ENCODE peak calls at places on chromosomes 11 and 22, in seven cellular contexts. L, R, O, H, B, I and U are unnamed samples.

GRCh38 chr11:94681852-94682251 is 86.3 kb upstream of the AMOTL1 start:
- DNase-seq in B (no peak), L (no peak), I (no peak), R (no peak), H (no peak), O (no peak), U (no peak)

GRCh38 chr11:6427516-6427915 is 8.6 kb upstream of the APBB1 start:
- DNase-seq in O (no peak), R (no peak), H (no peak), L (no peak), B (no peak), I (no peak), U (no peak)

GRCh38 chr11:29448246-29448877 is 568.5 kb downstream of the KCNA4 start:
- DNase-seq in B (no peak), I (peak; percentile 8), R (no peak), H (no peak), L (no peak), O (peak; percentile 22), U (no peak)

GRCh38 chr11:70301191-70301590 is 30.7 kb downstream of the PPFIA1 start:
- DNase-seq in H (no peak), O (no peak), L (no peak), R (no peak), I (no peak), B (no peak), U (no peak)

GRCh38 chr11:62399868-62400245 is 19.0 kb upstream of the SCGB1A1 start:
- DNase-seq in R (no peak), O (no peak), L (no peak), B (no peak), I (no peak), H (no peak), U (no peak)

GRCh38 chr11:2463766-2464277 is 19.0 kb downstream of the KCNQ1 start:
- DNase-seq in B (no peak), O (no peak), H (peak; percentile 77), R (no peak), L (peak; percentile 70), I (no peak), U (no peak)

GRCh38 chr22:20927940-20928572 is 10.8 kb downstream of the CRKL start:
- DNase-seq in O (no peak), H (no peak), R (no peak), L (no peak), I (no peak), B (no peak), U (no peak)

GRCh38 chr11:2166091-2166851 is 5.3 kb upstream of the INS start:
- DNase-seq in I (peak; percentile 75), H (no peak), B (no peak), L (peak; percentile 46), R (no peak), O (peak; percentile 42), U (no peak)

GRCh38 chr11:118005224-118006152 is 19.3 kb downstream of the IL10RA start:
- DNase-seq in H (peak; percentile 52), R (peak; percentile 4), L (no peak), B (no peak), I (peak; percentile 78), O (no peak), U (no peak)

GRCh38 chr22:30574095-30574981 is at the start of gene GAL3ST1:
- DNase-seq in I (no peak), O (peak; percentile 58), H (no peak), R (peak; percentile 66), L (peak; percentile 66), B (no peak), U (no peak)

GRCh38 chr22:26565889-26566288 is 24.0 kb downstream of the TPST2 start:
- DNase-seq in H (no peak), O (no peak), I (no peak), B (no peak), R (no peak), L (no peak), U (no peak)

GRCh38 chr11:64237484-64237951 is 3.1 kb downstream of the VEGFB start:
- DNase-seq in I (no peak), R (peak; percentile 89), H (no peak), O (no peak), L (peak; percentile 95), B (no peak), U (no peak)

GRCh38 chr11:95337175-95337957 is 106.4 kb upstream of the SESN3 start:
- DNase-seq in L (peak; percentile 38), H (peak; percentile 83), R (peak; percentile 43), O (no peak), B (peak; percentile 45), I (no peak), U (peak; percentile 36)

GRCh38 chr11:76670475-76671235 is at the start of gene LRRC32:
- DNase-seq in H (no peak), O (no peak), B (peak; percentile 34), L (peak; percentile 45), I (peak; percentile 83), R (peak; percentile 57), U (no peak)

GRCh38 chr11:1202776-1203504 is 19.9 kb upstream of the MUC5B start:
- DNase-seq in B (peak; percentile 41), L (peak; percentile 76), R (peak; percentile 69), H (peak; percentile 80), O (peak; percentile 67), I (peak; percentile 91), U (no peak)

GRCh38 chr22:24803064-24803542 is 2.9 kb upstream of the SGSM1 start:
- DNase-seq in H (no peak), R (peak; percentile 71), O (peak; percentile 53), B (peak; percentile 32), I (peak; percentile 67), L (peak; percentile 65), U (no peak)

GRCh38 chr22:38213319-38214247 is 11.8 kb downstream of the MAFF start:
- DNase-seq in I (no peak), B (no peak), L (no peak), O (no peak), R (no peak), H (no peak), U (peak; percentile 45)

GRCh38 chr11:40328890-40329617 is 1130.4 kb downstream of the LRRC4C start:
- DNase-seq in H (no peak), I (no peak), L (peak; percentile 69), R (peak; percentile 21), O (peak; percentile 98), B (no peak), U (no peak)

GRCh38 chr11:86138958-86139357 is 70.1 kb upstream of the PICALM start:
- DNase-seq in B (no peak), L (no peak), H (no peak), I (no peak), R (no peak), O (no peak), U (peak; percentile 84)

GRCh38 chr11:122308286-122308685 is 192.3 kb upstream of the BLID start:
- DNase-seq in O (no peak), L (no peak), R (no peak), H (no peak), B (no peak), I (no peak), U (no peak)

GRCh38 chr22:36486619-36487384 is 5.4 kb upstream of the TXN2 start:
- DNase-seq in B (no peak), R (peak; percentile 58), I (no peak), L (peak; percentile 53), O (peak; percentile 49), H (no peak), U (no peak)

GRCh38 chr22:36480941-36481392 is 473 bp downstream of the TXN2 start:
- DNase-seq in R (no peak), I (no peak), H (no peak), O (no peak), B (no peak), L (no peak), U (peak; percentile 65)

GRCh38 chr22:36478966-36479365 is 2.5 kb downstream of the TXN2 start:
- DNase-seq in R (no peak), I (peak; percentile 34), H (no peak), O (no peak), B (no peak), L (no peak), U (no peak)

GRCh38 chr22:36481393-36482168 is at the start of gene TXN2:
- DNase-seq in H (peak; percentile 99), R (peak; percentile 97), L (peak; percentile 98), O (peak; percentile 94), B (peak; percentile 96), I (peak; percentile 89), U (peak; percentile 82)
- TF ChIP-seq EP300 in H (peak; percentile 8), R (no peak), L (no peak), O (no peak), B (peak; percentile 90), I (no peak), U (no peak)

GRCh38 chr11:65491614-65492386 is 7.0 kb upstream of the MALAT1 start:
- DNase-seq in H (peak; percentile 96), R (peak; percentile 90), B (peak; percentile 81), O (peak; percentile 96), L (peak; percentile 86), I (peak; percentile 66), U (no peak)
- TF ChIP-seq EP300 in H (peak; percentile 76), R (peak; percentile 81), B (peak; percentile 71), O (no peak), L (peak; percentile 63), I (no peak), U (peak; percentile 24)

DNA sequence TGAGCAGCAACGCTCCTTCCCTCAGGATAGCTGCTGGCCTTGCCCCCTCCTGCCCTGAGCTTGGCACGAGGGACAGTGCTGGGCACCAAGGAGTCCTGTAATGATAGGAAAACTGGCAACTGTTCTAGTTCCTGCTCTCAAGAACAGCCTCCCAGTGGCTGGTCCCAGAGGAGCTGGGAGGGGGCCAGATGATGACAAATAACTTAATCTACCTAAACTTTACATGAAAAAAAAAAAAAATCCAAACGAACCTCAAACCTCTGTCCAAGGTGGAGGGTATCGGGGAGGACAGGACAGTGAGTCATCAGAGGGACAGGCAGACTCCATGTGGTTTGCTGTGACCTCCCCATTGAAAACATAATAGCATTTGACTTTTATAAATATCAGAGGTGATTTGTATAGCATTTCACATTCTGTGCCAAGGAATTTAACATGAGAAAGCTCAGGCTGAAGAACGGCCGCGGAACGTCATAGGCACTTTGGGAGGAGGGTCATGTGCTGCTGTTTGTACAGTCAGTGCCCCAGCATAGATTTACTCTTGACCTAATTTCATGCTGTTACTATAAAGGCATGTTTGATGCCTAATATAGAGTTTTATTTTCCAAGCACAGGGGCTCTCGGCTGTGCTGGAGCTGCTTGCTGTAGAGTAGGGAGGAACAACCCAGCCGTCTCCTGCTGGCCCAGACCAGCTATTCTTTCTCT is 98.2 kb upstream of the NNMT start:
- DNase-seq in R (peak; percentile 63), B (no peak), L (peak; percentile 85), H (no peak), I (no peak), O (no peak), U (no peak)
- TF ChIP-seq EP300 in R (peak; percentile 99), B (peak; percentile 90), L (peak; percentile 98), H (peak; percentile 99), I (no peak), O (no peak), U (no peak)

DNA sequence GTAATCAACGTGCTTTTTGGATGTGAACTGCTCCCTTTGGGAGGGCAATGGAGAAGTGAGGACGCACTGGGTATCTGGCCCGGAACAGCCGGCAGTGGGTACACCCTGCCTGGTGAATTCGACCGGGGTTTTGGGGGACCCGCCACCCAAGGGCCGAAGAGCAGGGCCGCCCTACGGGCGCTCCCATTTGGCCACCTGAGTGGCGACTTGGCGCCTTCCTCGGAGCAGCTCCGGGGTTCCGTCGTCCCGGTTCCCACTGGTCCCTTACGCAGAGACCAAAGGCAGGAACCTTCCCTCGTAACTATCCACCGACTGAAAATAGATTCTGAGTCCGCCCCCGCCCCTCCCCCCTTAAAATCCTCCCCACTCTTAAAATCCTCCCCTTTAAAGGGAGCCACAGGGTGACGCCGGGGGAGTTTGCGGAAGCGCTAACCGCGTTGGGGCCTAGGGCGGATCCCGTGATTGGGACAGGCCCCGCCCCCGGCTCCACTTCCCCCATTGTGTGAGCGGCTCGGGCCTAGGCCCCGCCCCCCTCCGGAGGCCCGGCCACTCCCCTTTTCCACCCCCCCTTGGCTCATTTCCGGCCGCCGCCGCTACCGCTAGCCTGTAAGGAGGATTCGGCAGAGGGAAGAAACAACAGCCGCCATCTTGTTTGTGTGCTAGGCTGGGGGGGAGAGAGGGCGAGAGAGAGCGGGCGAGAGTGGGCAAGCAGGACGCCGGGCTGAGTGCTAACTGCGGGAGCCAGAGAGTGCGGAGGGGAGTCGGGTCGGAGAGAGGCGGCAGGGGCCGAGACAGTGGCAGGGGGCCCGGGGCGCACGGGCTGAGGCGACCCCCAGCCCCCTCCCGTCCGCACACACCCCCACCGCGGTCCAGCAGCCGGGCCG is 1.0 kb upstream of the EP300 start:
- DNase-seq in H (peak; percentile 99), R (peak; percentile 100), L (peak; percentile 99), I (peak; percentile 95), O (peak; percentile 98), B (peak; percentile 98), U (peak; percentile 92)
- TF ChIP-seq EP300 in H (no peak), R (no peak), L (no peak), I (no peak), O (no peak), B (peak; percentile 99), U (no peak)